ENCODE peak calls at places on chromosomes 5 and 9, in eight cellular contexts. One of them, this sample, is unnamed.

GRCh38 chr5:149405550-149406202 is 26.6 kb upstream of the IL17B start:
- DNase-seq in endothelial cell of umbilical vein: no peak
- DNase-seq in AG10803: peak; percentile 22
- DNase-seq in ascending aorta: no peak
- DNase-seq in GM12878: no peak
- DNase-seq in prostate gland: no peak
- DNase-seq in ovary: no peak
- DNase-seq in right atrium auricular region: no peak
- DNase-seq in this sample: no peak

GRCh38 chr9:12717907-12718306 is 24.7 kb downstream of the TYRP1 start:
- DNase-seq in endothelial cell of umbilical vein: peak; percentile 48
- DNase-seq in AG10803: no peak
- DNase-seq in ascending aorta: no peak
- DNase-seq in GM12878: no peak
- DNase-seq in prostate gland: no peak
- DNase-seq in ovary: no peak
- DNase-seq in right atrium auricular region: no peak
- DNase-seq in this sample: no peak

GRCh38 chr5:55294935-55295334 is 12.6 kb downstream of the DHX29 start:
- DNase-seq in endothelial cell of umbilical vein: no peak
- DNase-seq in AG10803: no peak
- DNase-seq in ascending aorta: no peak
- DNase-seq in GM12878: no peak
- DNase-seq in prostate gland: no peak
- DNase-seq in ovary: no peak
- DNase-seq in right atrium auricular region: no peak
- DNase-seq in this sample: peak; percentile 5

GRCh38 chr9:126847051-126847450 is 13.4 kb upstream of the ZBTB34 start:
- DNase-seq in endothelial cell of umbilical vein: no peak
- DNase-seq in AG10803: no peak
- DNase-seq in ascending aorta: no peak
- DNase-seq in GM12878: no peak
- DNase-seq in prostate gland: no peak
- DNase-seq in ovary: no peak
- DNase-seq in right atrium auricular region: no peak
- DNase-seq in this sample: no peak

GRCh38 chr9:124504530-124505005 is 2.6 kb downstream of the NR5A1 start:
- DNase-seq in endothelial cell of umbilical vein: no peak
- DNase-seq in AG10803: no peak
- DNase-seq in ascending aorta: no peak
- DNase-seq in GM12878: no peak
- DNase-seq in prostate gland: no peak
- DNase-seq in ovary: no peak
- DNase-seq in right atrium auricular region: no peak
- DNase-seq in this sample: no peak

GRCh38 chr5:155826947-155827815 is 499.8 kb upstream of the SGCD start:
- DNase-seq in endothelial cell of umbilical vein: no peak
- DNase-seq in AG10803: peak; percentile 4
- DNase-seq in ascending aorta: no peak
- DNase-seq in GM12878: no peak
- DNase-seq in prostate gland: no peak
- DNase-seq in ovary: no peak
- DNase-seq in right atrium auricular region: no peak
- DNase-seq in this sample: no peak

GRCh38 chr5:74672215-74672877 is 12.7 kb upstream of the HEXB start:
- DNase-seq in endothelial cell of umbilical vein: no peak
- DNase-seq in AG10803: no peak
- DNase-seq in ascending aorta: no peak
- DNase-seq in GM12878: no peak
- DNase-seq in prostate gland: no peak
- DNase-seq in ovary: no peak
- DNase-seq in right atrium auricular region: no peak
- DNase-seq in this sample: no peak

GRCh38 chr5:175162036-175162435 is 281.9 kb downstream of the DRD1 start:
- DNase-seq in endothelial cell of umbilical vein: no peak
- DNase-seq in AG10803: no peak
- DNase-seq in ascending aorta: no peak
- DNase-seq in GM12878: no peak
- DNase-seq in prostate gland: no peak
- DNase-seq in ovary: no peak
- DNase-seq in right atrium auricular region: no peak
- DNase-seq in this sample: no peak

GRCh38 chr5:154189256-154189818 is 1.2 kb upstream of the GALNT10 start:
- DNase-seq in endothelial cell of umbilical vein: peak; percentile 8
- DNase-seq in AG10803: no peak
- DNase-seq in ascending aorta: no peak
- DNase-seq in GM12878: no peak
- DNase-seq in prostate gland: no peak
- DNase-seq in ovary: peak; percentile 30
- DNase-seq in right atrium auricular region: peak; percentile 60
- DNase-seq in this sample: no peak

GRCh38 chr5:41587668-41588067 is 77.3 kb upstream of the PLCXD3 start:
- DNase-seq in endothelial cell of umbilical vein: no peak
- DNase-seq in AG10803: no peak
- DNase-seq in ascending aorta: no peak
- DNase-seq in GM12878: no peak
- DNase-seq in prostate gland: no peak
- DNase-seq in ovary: no peak
- DNase-seq in right atrium auricular region: no peak
- DNase-seq in this sample: no peak

GRCh38 chr9:71504636-71505035 is 263.7 kb downstream of the CEMIP2 start:
- DNase-seq in endothelial cell of umbilical vein: no peak
- DNase-seq in AG10803: no peak
- DNase-seq in ascending aorta: no peak
- DNase-seq in GM12878: no peak
- DNase-seq in prostate gland: no peak
- DNase-seq in ovary: no peak
- DNase-seq in right atrium auricular region: no peak
- DNase-seq in this sample: no peak

GRCh38 chr5:38854907-38855306 is 9.1 kb downstream of the OSMR start:
- DNase-seq in endothelial cell of umbilical vein: no peak
- DNase-seq in AG10803: no peak
- DNase-seq in ascending aorta: no peak
- DNase-seq in GM12878: no peak
- DNase-seq in prostate gland: no peak
- DNase-seq in ovary: no peak
- DNase-seq in right atrium auricular region: no peak
- DNase-seq in this sample: no peak

GRCh38 chr5:137734962-137735530 is 843 bp downstream of the KLHL3 start:
- DNase-seq in endothelial cell of umbilical vein: no peak
- DNase-seq in AG10803: peak; percentile 35
- DNase-seq in ascending aorta: no peak
- DNase-seq in GM12878: no peak
- DNase-seq in prostate gland: peak; percentile 39
- DNase-seq in ovary: peak; percentile 28
- DNase-seq in right atrium auricular region: peak; percentile 68
- DNase-seq in this sample: peak; percentile 55

GRCh38 chr5:14584848-14585247 is 3.3 kb downstream of the OTULINL start:
- DNase-seq in endothelial cell of umbilical vein: no peak
- DNase-seq in AG10803: no peak
- DNase-seq in ascending aorta: no peak
- DNase-seq in GM12878: no peak
- DNase-seq in prostate gland: no peak
- DNase-seq in ovary: no peak
- DNase-seq in right atrium auricular region: no peak
- DNase-seq in this sample: no peak
- TF ChIP-seq CTCF in endothelial cell of umbilical vein: no peak
- TF ChIP-seq CTCF in AG10803: no peak
- TF ChIP-seq CTCF in ascending aorta: no peak
- TF ChIP-seq CTCF in GM12878: no peak
- TF ChIP-seq CTCF in prostate gland: no peak
- TF ChIP-seq CTCF in ovary: no peak
- TF ChIP-seq CTCF in right atrium auricular region: no peak
- TF ChIP-seq CTCF in this sample: no peak

GRCh38 chr5:172455511-172456061 is 1.3 kb upstream of the SH3PXD2B start:
- DNase-seq in endothelial cell of umbilical vein: peak; percentile 67
- DNase-seq in AG10803: peak; percentile 56
- DNase-seq in ascending aorta: no peak
- DNase-seq in GM12878: no peak
- DNase-seq in prostate gland: no peak
- DNase-seq in ovary: peak; percentile 60
- DNase-seq in right atrium auricular region: no peak
- DNase-seq in this sample: peak; percentile 83

GRCh38 chr5:172456076-172456800 is 1.9 kb upstream of the SH3PXD2B start:
- DNase-seq in endothelial cell of umbilical vein: no peak
- DNase-seq in AG10803: no peak
- DNase-seq in ascending aorta: no peak
- DNase-seq in GM12878: no peak
- DNase-seq in prostate gland: no peak
- DNase-seq in ovary: no peak
- DNase-seq in right atrium auricular region: no peak
- DNase-seq in this sample: no peak

GRCh38 chr5:172453986-172454354 is 355 bp downstream of the SH3PXD2B start:
- DNase-seq in endothelial cell of umbilical vein: peak; percentile 41
- DNase-seq in AG10803: no peak
- DNase-seq in ascending aorta: no peak
- DNase-seq in GM12878: no peak
- DNase-seq in prostate gland: no peak
- DNase-seq in ovary: peak; percentile 70
- DNase-seq in right atrium auricular region: no peak
- DNase-seq in this sample: no peak

GRCh38 chr5:172454355-172455086 is at the start of gene SH3PXD2B:
- DNase-seq in endothelial cell of umbilical vein: peak; percentile 51
- DNase-seq in AG10803: peak; percentile 41
- DNase-seq in ascending aorta: no peak
- DNase-seq in GM12878: no peak
- DNase-seq in prostate gland: peak; percentile 39
- DNase-seq in ovary: peak; percentile 71
- DNase-seq in right atrium auricular region: no peak
- DNase-seq in this sample: peak; percentile 74

DNA sequence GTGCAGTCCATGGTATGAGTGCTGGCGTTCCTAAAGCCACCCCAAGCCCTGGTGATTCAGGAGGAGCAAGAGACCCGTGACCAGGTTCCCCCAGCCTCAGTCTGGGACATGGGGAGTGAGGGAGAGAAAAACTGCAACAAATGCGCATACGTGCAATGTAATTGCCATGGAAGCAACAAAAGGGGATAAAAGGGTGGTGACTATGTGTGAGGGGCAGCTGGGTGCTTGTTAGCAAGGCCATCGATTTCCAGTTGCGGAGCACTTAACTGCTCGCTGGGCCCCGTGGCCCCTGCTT is 709 bp upstream of the SH3PXD2B start:
- DNase-seq in endothelial cell of umbilical vein: peak; percentile 29
- DNase-seq in AG10803: no peak
- DNase-seq in ascending aorta: no peak
- DNase-seq in GM12878: no peak
- DNase-seq in prostate gland: no peak
- DNase-seq in ovary: no peak
- DNase-seq in right atrium auricular region: no peak
- DNase-seq in this sample: no peak
- H3K4me3 ChIP-seq in endothelial cell of umbilical vein: no peak overlapping the region
- H3K4me3 ChIP-seq in AG10803: peak overlapping the region; percentile 62
- H3K4me3 ChIP-seq in ascending aorta: peak overlapping the region; percentile 89
- H3K4me3 ChIP-seq in GM12878: no peak overlapping the region
- H3K4me3 ChIP-seq in prostate gland: no peak overlapping the region
- H3K4me3 ChIP-seq in ovary: peak overlapping the region; percentile 69
- H3K4me3 ChIP-seq in right atrium auricular region: peak overlapping the region; percentile 88
- H3K4me3 ChIP-seq in this sample: peak overlapping the region; percentile 43

GRCh38 chr9:95974389-95974788 is 98.9 kb downstream of the ERCC6L2 start:
- DNase-seq in endothelial cell of umbilical vein: no peak
- DNase-seq in AG10803: no peak
- DNase-seq in ascending aorta: no peak
- DNase-seq in GM12878: no peak
- DNase-seq in prostate gland: no peak
- DNase-seq in ovary: no peak
- DNase-seq in right atrium auricular region: no peak
- DNase-seq in this sample: no peak
- TF ChIP-seq CTCF in endothelial cell of umbilical vein: no peak
- TF ChIP-seq CTCF in AG10803: no peak
- TF ChIP-seq CTCF in ascending aorta: no peak
- TF ChIP-seq CTCF in GM12878: no peak
- TF ChIP-seq CTCF in prostate gland: no peak
- TF ChIP-seq CTCF in ovary: no peak
- TF ChIP-seq CTCF in right atrium auricular region: no peak
- TF ChIP-seq CTCF in this sample: no peak

GRCh38 chr9:18447131-18447530 is 26.8 kb upstream of the ADAMTSL1 start:
- DNase-seq in endothelial cell of umbilical vein: no peak
- DNase-seq in AG10803: peak; percentile 82
- DNase-seq in ascending aorta: no peak
- DNase-seq in GM12878: no peak
- DNase-seq in prostate gland: peak; percentile 55
- DNase-seq in ovary: peak; percentile 50
- DNase-seq in right atrium auricular region: no peak
- DNase-seq in this sample: peak; percentile 53
- H3K4me3 ChIP-seq in endothelial cell of umbilical vein: no peak overlapping the region
- H3K4me3 ChIP-seq in AG10803: peak overlapping the region; percentile 2
- H3K4me3 ChIP-seq in ascending aorta: peak overlapping the region; percentile 18
- H3K4me3 ChIP-seq in GM12878: no peak overlapping the region
- H3K4me3 ChIP-seq in prostate gland: no peak overlapping the region
- H3K4me3 ChIP-seq in ovary: no peak overlapping the region
- H3K4me3 ChIP-seq in right atrium auricular region: no peak overlapping the region
- H3K4me3 ChIP-seq in this sample: no peak overlapping the region

DNA sequence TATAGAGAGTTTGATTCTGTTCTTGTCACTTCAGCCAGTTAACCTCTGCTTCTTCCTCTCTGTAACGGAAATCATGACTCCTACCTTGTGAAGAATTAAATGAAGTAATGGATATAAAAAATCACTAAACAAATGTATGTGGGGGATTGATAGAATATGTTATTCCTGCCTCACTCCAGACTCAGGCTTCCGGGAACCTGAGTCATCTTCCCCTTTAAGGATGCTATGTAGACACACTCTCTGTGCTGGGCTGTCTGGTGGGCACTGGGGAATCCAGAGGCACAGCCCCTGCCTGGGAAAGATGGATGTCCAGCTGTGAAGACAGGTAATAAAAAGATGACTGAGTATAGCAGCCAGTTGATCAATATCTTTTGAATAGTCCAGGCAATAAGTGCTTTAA is 77.4 kb downstream of the ZNF618 start:
- DNase-seq in endothelial cell of umbilical vein: peak; percentile 96
- DNase-seq in AG10803: peak; percentile 17
- DNase-seq in ascending aorta: no peak
- DNase-seq in GM12878: no peak
- DNase-seq in prostate gland: no peak
- DNase-seq in ovary: no peak
- DNase-seq in right atrium auricular region: no peak
- DNase-seq in this sample: peak; percentile 45
- TF ChIP-seq CTCF in endothelial cell of umbilical vein: no peak
- TF ChIP-seq CTCF in AG10803: no peak
- TF ChIP-seq CTCF in ascending aorta: no peak
- TF ChIP-seq CTCF in GM12878: no peak
- TF ChIP-seq CTCF in prostate gland: no peak
- TF ChIP-seq CTCF in ovary: no peak
- TF ChIP-seq CTCF in right atrium auricular region: no peak
- TF ChIP-seq CTCF in this sample: no peak

GRCh38 chr5:58455495-58455894 is 4.4 kb downstream of the PLK2 start:
- DNase-seq in endothelial cell of umbilical vein: peak; percentile 15
- DNase-seq in AG10803: no peak
- DNase-seq in ascending aorta: no peak
- DNase-seq in GM12878: no peak
- DNase-seq in prostate gland: no peak
- DNase-seq in ovary: no peak
- DNase-seq in right atrium auricular region: no peak
- DNase-seq in this sample: no peak
- H3K4me3 ChIP-seq in endothelial cell of umbilical vein: no peak overlapping the region
- H3K4me3 ChIP-seq in AG10803: no peak overlapping the region
- H3K4me3 ChIP-seq in ascending aorta: peak overlapping the region; percentile 13
- H3K4me3 ChIP-seq in GM12878: no peak overlapping the region
- H3K4me3 ChIP-seq in prostate gland: no peak overlapping the region
- H3K4me3 ChIP-seq in ovary: no peak overlapping the region
- H3K4me3 ChIP-seq in right atrium auricular region: peak overlapping the region; percentile 97
- H3K4me3 ChIP-seq in this sample: no peak overlapping the region

This sample was measured in fibroblast of mammary gland.